ENCODE peak calls at places on chromosome 10, in five cellular contexts. B is ovary, L is uterus, E is heart left ventricle, G is sigmoid colon. O is an unnamed sample.

GRCh38 chr10:103666109-103666508 is 172.6 kb downstream of the NEURL1 start:
- DNase-seq in L (no peak), G (no peak), B (no peak), E (no peak), O (peak; percentile 68)

GRCh38 chr10:91549296-91549695 is 83.6 kb downstream of the PPP1R3C start:
- DNase-seq in B (no peak), E (no peak), L (no peak), G (no peak), O (no peak)

GRCh38 chr10:100934084-100934659 is 21.4 kb downstream of the SLF2 start:
- DNase-seq in G (no peak), L (no peak), E (no peak), B (no peak), O (no peak)

GRCh38 chr10:13816195-13816926 is 229.6 kb downstream of the PRPF18 start:
- DNase-seq in E (peak; percentile 78), G (peak; percentile 86), L (no peak), B (peak; percentile 24), O (no peak)

GRCh38 chr10:105585753-105586152 is 944.7 kb downstream of the SORCS3 start:
- DNase-seq in G (no peak), B (no peak), L (no peak), E (no peak), O (no peak)

GRCh38 chr10:37860494-37861190 is 3.2 kb upstream of the ZNF248 start:
- DNase-seq in L (no peak), B (no peak), E (no peak), G (peak; percentile 78), O (no peak)

GRCh38 chr10:70931168-70931805 is 42.9 kb upstream of the PCBD1 start:
- DNase-seq in G (no peak), E (peak; percentile 30), L (peak; percentile 47), B (no peak), O (no peak)

GRCh38 chr10:3095373-3096139 is 28.2 kb downstream of the PFKP start:
- DNase-seq in L (peak; percentile 38), E (no peak), B (no peak), G (peak; percentile 80), O (no peak)

GRCh38 chr10:3911241-3911640 is 126.2 kb upstream of the KLF6 start:
- DNase-seq in G (no peak), E (no peak), B (no peak), L (no peak), O (no peak)

DNA sequence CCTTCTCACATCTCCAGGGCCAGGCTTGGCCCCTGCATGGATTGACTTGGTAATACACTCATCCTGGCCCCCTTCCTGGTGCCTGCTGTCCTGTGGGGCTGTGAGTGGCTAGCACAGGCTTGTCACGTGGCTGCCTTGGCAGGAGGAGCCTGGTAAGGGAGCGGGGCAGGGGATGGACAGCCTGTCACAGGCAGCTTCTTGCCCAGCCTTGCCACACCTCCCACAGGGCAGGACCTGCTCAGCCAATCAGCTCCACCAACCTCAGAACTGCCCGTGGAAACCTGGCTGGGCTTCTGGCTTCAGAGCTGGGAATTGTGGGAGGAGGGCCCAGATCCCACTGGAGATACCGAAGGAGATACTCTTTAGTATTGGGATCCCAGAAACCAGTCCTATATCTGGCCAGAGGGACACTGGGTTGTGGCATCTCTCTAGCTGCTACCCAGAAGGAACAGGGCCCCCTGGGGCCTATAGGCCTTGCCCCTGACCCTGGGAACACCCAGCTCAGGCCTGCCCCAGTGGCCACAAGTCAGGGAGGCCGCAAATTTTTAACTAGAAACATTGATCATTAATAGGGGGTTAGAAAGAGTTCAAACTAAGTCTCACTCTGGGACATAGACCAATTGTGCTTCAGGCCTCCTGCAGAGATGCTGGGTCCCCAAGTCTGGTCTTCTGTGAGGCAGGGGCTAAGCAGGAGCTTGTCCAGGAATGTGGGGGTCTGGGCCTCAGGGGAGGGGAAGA is at the start of gene HOGA1:
- DNase-seq in B (no peak), L (peak; percentile 51), G (no peak), E (peak; percentile 84), O (peak; percentile 32)
- TF ChIP-seq POLR2A in B (no peak), L (no peak), G (no peak), E (no peak), O (no peak)

GRCh38 chr10:124695259-124695658 is 48.9 kb downstream of the FAM53B start:
- DNase-seq in G (no peak), E (no peak), B (no peak), L (no peak), O (no peak)
- H3K27ac ChIP-seq in G (peak overlapping the region; percentile 69), E (no peak overlapping the region), B (no peak overlapping the region), L (peak overlapping the region; percentile 16), O (no peak overlapping the region)

DNA sequence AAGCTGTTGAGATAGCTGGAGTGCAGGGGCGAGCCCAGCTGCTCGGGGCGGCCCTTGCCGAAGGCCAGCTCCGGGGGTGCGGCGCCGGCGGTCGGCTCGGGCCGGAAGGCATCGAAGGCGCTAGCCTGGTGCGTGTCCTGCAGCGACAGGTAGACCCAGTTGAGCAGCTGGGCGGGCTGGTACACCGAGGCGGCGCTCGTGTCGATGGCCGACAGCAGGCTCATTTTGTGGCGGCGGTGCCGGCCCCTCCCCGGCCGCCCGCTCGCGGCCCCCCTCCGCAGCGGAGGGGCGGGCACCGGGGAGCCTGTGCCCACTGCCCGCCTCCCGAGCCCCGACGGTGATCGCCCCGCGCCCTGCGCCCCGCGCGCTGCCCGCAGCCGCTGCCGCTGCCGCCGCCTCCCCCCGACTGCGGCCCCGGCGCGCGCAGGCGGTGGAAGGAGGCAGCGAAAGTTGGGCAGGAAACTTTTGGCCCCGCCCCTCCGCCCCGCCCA is at the start of gene ZCCHC24:
- DNase-seq in B (no peak), E (peak; percentile 86), G (no peak), L (no peak), O (peak; percentile 43)
- TF ChIP-seq POLR2A in B (peak; percentile 81), E (peak; percentile 82), G (no peak), L (peak; percentile 99), O (peak; percentile 11)

DNA sequence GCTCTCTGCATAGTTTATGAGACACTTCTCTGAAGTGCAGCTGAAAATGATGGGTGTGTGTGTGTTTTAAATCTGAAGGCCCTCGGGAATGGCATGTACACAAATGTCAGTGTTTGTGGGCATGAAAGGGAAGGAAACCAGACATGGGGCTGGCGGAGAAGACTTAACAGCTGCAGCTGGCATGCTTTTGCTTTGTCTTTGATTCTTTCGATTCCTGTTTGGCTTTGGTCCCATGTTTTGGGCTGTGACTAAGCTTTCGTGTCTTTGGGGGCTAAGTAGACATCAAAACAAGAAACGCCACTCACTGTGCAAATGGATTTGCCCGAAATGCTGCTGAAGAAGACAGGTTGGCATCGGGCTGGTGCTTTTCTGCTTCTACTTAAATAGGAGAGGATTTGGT is 179.3 kb downstream of the PFKFB3 start:
- DNase-seq in B (no peak), G (peak; percentile 77), E (no peak), L (no peak), O (no peak)
- H3K27ac ChIP-seq in B (no peak overlapping the region), G (peak overlapping the region; percentile 66), E (peak overlapping the region; percentile 60), L (peak overlapping the region; percentile 22), O (peak overlapping the region; percentile 48)

GRCh38 chr10:88528196-88528595 is 54.9 kb downstream of the RNLS start:
- DNase-seq in E (no peak), L (no peak), G (no peak), B (no peak), O (no peak)
- TF ChIP-seq POLR2A in E (no peak), L (no peak), G (no peak), B (no peak), O (no peak)

GRCh38 chr10:123349203-123349602 is 195.0 kb downstream of the BUB3 start:
- DNase-seq in L (no peak), G (no peak), B (no peak), E (no peak), O (no peak)

GRCh38 chr10:123351715-123352114 is 197.5 kb downstream of the BUB3 start:
- DNase-seq in G (no peak), L (no peak), E (no peak), B (no peak), O (no peak)

GRCh38 chr10:123348721-123349120 is 194.5 kb downstream of the BUB3 start:
- DNase-seq in L (no peak), B (no peak), G (no peak), E (no peak), O (no peak)

GRCh38 chr10:123346581-123346980 is 192.4 kb downstream of the BUB3 start:
- DNase-seq in G (no peak), B (no peak), E (no peak), L (no peak), O (no peak)
- H3K27ac ChIP-seq in G (no peak overlapping the region), B (no peak overlapping the region), E (no peak overlapping the region), L (no peak overlapping the region), O (no peak overlapping the region)

GRCh38 chr10:52027055-52027454 is 287.0 kb upstream of the DKK1 start:
- DNase-seq in B (no peak), E (no peak), G (no peak), L (no peak), O (no peak)
- TF ChIP-seq POLR2A in B (no peak), E (no peak), G (no peak), L (no peak), O (no peak)

DNA sequence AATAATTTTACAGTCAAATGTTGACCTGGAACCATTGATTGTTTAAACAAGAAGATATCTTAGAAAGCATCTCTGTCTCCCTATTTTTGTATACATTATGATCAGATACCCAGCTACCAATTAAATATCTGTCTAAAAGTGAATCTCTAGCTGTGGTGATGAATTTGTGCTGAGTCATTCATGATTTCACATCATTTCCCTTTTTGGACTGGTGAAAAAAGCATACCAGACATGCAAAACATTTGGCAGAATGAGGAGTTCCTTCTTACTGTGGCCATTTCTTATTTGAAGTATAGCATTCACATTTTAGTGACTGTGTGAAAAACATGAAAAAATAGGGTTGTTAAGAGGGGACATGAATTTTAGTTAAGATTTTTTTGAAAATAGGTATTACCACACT is 98.0 kb upstream of the GATA3 start:
- DNase-seq in L (no peak), B (no peak), E (no peak), G (no peak), O (no peak)
- H3K27ac ChIP-seq in L (no peak overlapping the region), B (no peak overlapping the region), E (no peak overlapping the region), G (no peak overlapping the region), O (no peak overlapping the region)

GRCh38 chr10:5765617-5766016 is 47.6 kb downstream of the GDI2 start:
- DNase-seq in E (no peak), G (no peak), B (no peak), L (no peak), O (no peak)
- TF ChIP-seq POLR2A in E (no peak), G (no peak), B (no peak), L (no peak), O (no peak)

DNA sequence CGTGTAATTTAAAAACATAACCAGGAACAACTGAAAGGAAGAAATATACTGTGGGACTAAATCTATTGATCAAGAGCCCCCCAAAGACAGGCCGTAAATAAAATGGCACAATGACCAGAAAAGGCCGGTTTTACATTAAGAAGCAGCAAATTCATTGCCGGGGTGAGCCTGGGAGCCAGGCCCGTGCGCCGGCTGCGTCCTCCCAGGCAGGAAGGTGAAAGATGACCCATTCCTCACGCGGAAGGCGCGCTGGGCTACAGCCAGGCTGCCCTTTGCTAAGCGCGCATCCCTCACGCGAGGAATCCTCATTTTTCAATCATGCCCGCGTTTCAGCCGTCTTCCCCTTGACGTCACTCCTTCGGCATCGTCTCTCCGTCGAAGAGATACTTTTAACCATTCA is 47.7 kb upstream of the MGMT start:
- DNase-seq in L (no peak), B (no peak), G (no peak), E (no peak), O (no peak)
- H3K27ac ChIP-seq in L (no peak overlapping the region), B (no peak overlapping the region), G (no peak overlapping the region), E (no peak overlapping the region), O (no peak overlapping the region)

O was measured in testis.